ENCODE peak calls at places on chromosomes 16 and 17, in seven cellular contexts. I, L, N, B, Y, D and W are unnamed samples.

GRCh38 chr16:88200896-88201185 is 181.9 kb upstream of the ZNF469 start:
- DNase-seq in Y (no peak), N (no peak), I (no peak), D (no peak), B (no peak), L (no peak), W (no peak)

GRCh38 chr16:15906439-15906838 is 18.0 kb upstream of the CEP20 start:
- DNase-seq in N (no peak), L (no peak), I (no peak), B (no peak), D (no peak), Y (no peak), W (no peak)

GRCh38 chr17:38703742-38704644 is 1.1 kb upstream of the MLLT6 start:
- DNase-seq in L (peak; percentile 93), N (peak; percentile 94), Y (peak; percentile 95), D (peak; percentile 81), B (peak; percentile 89), I (peak; percentile 32), W (no peak)

GRCh38 chr17:82063424-82064415 is 1.9 kb downstream of the DUS1L start:
- DNase-seq in B (peak; percentile 18), Y (no peak), I (no peak), L (no peak), D (no peak), N (no peak), W (no peak)

GRCh38 chr16:21001262-21001661 is 100.7 kb downstream of the LYRM1 start:
- DNase-seq in D (peak; percentile 38), I (no peak), N (peak; percentile 41), Y (no peak), B (no peak), L (peak; percentile 29), W (peak; percentile 14)

GRCh38 chr17:41802961-41803682 is 8.6 kb downstream of the P3H4 start:
- DNase-seq in D (no peak), I (no peak), N (no peak), B (no peak), L (no peak), Y (no peak), W (no peak)

GRCh38 chr17:64506576-64507417 is at the start of gene CEP95:
- DNase-seq in L (peak; percentile 95), B (peak; percentile 97), D (peak; percentile 98), Y (peak; percentile 93), N (peak; percentile 93), I (peak; percentile 98), W (peak; percentile 72)

GRCh38 chr17:81479672-81480071 is 32.9 kb downstream of the ACTG1 start:
- DNase-seq in L (no peak), B (no peak), N (no peak), I (no peak), D (no peak), Y (no peak), W (no peak)

GRCh38 chr17:54493691-54494090 is 407.0 kb upstream of the TOM1L1 start:
- DNase-seq in L (no peak), B (no peak), D (no peak), I (no peak), Y (no peak), N (no peak), W (no peak)

GRCh38 chr17:78736526-78737079 is 45.5 kb downstream of the CYTH1 start:
- DNase-seq in B (peak; percentile 88), I (no peak), L (peak; percentile 94), N (peak; percentile 96), Y (peak; percentile 94), D (peak; percentile 90), W (no peak)
- TF ChIP-seq POLR2A in B (peak; percentile 42), I (peak; percentile 42), L (peak; percentile 91), N (peak; percentile 66), Y (no peak), D (no peak), W (no peak)

GRCh38 chr17:7833795-7834553 is at the start of gene KDM6B:
- DNase-seq in I (peak; percentile 75), L (peak; percentile 96), D (peak; percentile 80), N (peak; percentile 97), B (peak; percentile 95), Y (peak; percentile 95), W (peak; percentile 90)
- TF ChIP-seq POLR2A in I (no peak), L (peak; percentile 21), D (no peak), N (peak; percentile 3), B (no peak), Y (no peak), W (peak; percentile 18)

GRCh38 chr16:70470927-70471341 is 16.5 kb downstream of the FCSK start:
- DNase-seq in D (no peak), I (no peak), B (peak; percentile 56), N (peak; percentile 46), Y (peak; percentile 61), L (peak; percentile 26), W (peak; percentile 44)
- TF ChIP-seq POLR2A in D (no peak), I (no peak), B (no peak), N (no peak), Y (no peak), L (no peak), W (no peak)

GRCh38 chr17:44205962-44206824 is 6.5 kb upstream of the ATXN7L3 start:
- DNase-seq in N (no peak), D (no peak), L (no peak), Y (no peak), B (no peak), I (no peak), W (no peak)
- TF ChIP-seq POLR2A in N (no peak), D (no peak), L (peak; percentile 12), Y (no peak), B (no peak), I (no peak), W (no peak)

GRCh38 chr17:35080536-35080935 is 17.0 kb upstream of the RFFL start:
- DNase-seq in I (no peak), D (no peak), L (no peak), N (no peak), B (no peak), Y (no peak), W (no peak)
- TF ChIP-seq POLR2A in I (no peak), D (no peak), L (no peak), N (no peak), B (no peak), Y (no peak), W (no peak)

GRCh38 chr16:85010446-85010930 is 847 bp downstream of the ZDHHC7 start:
- DNase-seq in D (no peak), L (no peak), N (no peak), I (no peak), Y (no peak), B (no peak), W (no peak)
- TF ChIP-seq POLR2A in D (no peak), L (no peak), N (no peak), I (no peak), Y (no peak), B (no peak), W (no peak)